ENCODE peak calls at places on chromosome 17, in seven cellular contexts. W is transverse colon, K is GM12878, Y is spleen, J is prostate gland, D is esophagus muscularis mucosa, T is breast epithelium. B is an unnamed sample.

GRCh38 chr17:42389135-42389417 is 834 bp upstream of the STAT3 start:
- DNase-seq in J (no peak), D (no peak), T (no peak), Y (no peak), K (no peak), W (no peak), B (no peak)

GRCh38 chr17:14006249-14006942 is 62.9 kb upstream of the COX10 start:
- DNase-seq in J (no peak), T (no peak), W (no peak), D (no peak), Y (no peak), K (no peak), B (no peak)

GRCh38 chr17:7045492-7046126 is 1.7 kb upstream of the SLC16A11 start:
- DNase-seq in J (peak; percentile 55), W (peak; percentile 63), K (peak; percentile 53), D (no peak), T (no peak), Y (no peak), B (no peak)

GRCh38 chr17:18197535-18198194 is 14.0 kb downstream of the ALKBH5 start:
- DNase-seq in W (no peak), Y (no peak), D (no peak), T (no peak), K (no peak), J (no peak), B (no peak)

GRCh38 chr17:83073389-83074063 is 5.9 kb upstream of the METRNL start:
- DNase-seq in Y (no peak), W (peak; percentile 87), K (no peak), T (no peak), D (no peak), J (no peak), B (no peak)

GRCh38 chr17:39027037-39027436 is 59.8 kb upstream of the FBXO47 start:
- DNase-seq in D (no peak), W (peak; percentile 75), T (peak; percentile 74), J (peak; percentile 36), K (no peak), Y (no peak), B (peak; percentile 44)

GRCh38 chr17:6084226-6085161 is 14.3 kb downstream of the WSCD1 start:
- DNase-seq in J (no peak), T (no peak), Y (no peak), D (no peak), K (no peak), W (no peak), B (no peak)

GRCh38 chr17:59298512-59298911 is 32.9 kb upstream of the YPEL2 start:
- DNase-seq in J (no peak), K (no peak), Y (no peak), D (no peak), T (no peak), W (no peak), B (no peak)

GRCh38 chr17:9195961-9196668 is 174.8 kb downstream of the NTN1 start:
- DNase-seq in Y (peak; percentile 35), K (no peak), T (peak; percentile 81), D (no peak), W (peak; percentile 57), J (peak; percentile 72), B (no peak)

GRCh38 chr17:2704031-2704889 is 7.3 kb downstream of the CLUH start:
- DNase-seq in T (peak; percentile 50), W (no peak), K (no peak), Y (peak; percentile 67), D (no peak), J (no peak), B (peak; percentile 20)

GRCh38 chr17:74637912-74638311 is 14.4 kb upstream of the CD300E start:
- DNase-seq in W (no peak), Y (no peak), T (no peak), J (no peak), K (no peak), D (no peak), B (no peak)

GRCh38 chr17:27349540-27350021 is 55.7 kb downstream of the WSB1 start:
- DNase-seq in J (no peak), W (no peak), D (no peak), K (no peak), T (no peak), Y (peak; percentile 81), B (no peak)

DNA sequence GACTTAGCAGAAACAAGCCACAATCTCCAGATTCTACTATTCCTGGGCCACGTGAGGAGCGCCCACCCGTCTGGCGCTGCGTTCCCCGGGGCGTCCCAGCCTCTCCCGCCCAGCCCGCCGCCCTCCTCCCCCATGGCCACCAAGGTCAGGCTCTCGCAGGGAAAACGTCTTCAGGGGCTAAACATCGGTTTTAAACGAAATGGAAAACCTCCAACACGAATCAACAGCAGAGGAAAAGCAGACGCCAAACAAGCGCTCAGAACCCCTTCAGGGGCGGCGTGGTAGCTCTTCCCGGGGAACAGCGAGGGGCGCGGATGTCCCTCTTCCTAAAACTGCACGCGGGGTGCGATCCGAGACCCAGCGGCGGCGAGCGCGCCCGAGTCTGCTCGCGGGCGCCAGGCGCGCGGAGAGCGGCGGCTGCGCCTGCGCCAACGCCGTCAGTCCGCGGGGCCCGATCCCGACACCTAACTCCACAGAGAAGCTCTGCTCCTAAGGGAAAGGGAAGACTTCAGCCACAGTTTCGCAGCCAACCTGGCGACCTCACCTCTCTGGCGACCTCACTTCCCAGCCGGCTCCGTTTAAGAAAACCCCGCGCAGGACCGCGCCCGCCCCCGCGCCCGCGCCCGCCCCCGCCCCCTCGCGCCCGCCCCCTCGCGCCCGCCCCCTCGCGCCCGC is 499 bp upstream of the COG1 start:
- DNase-seq in K (no peak), W (peak; percentile 66), J (peak; percentile 43), T (peak; percentile 60), D (no peak), Y (peak; percentile 94), B (peak; percentile 71)
- TF ChIP-seq POLR2A in K (peak; percentile 83), W (no peak), J (peak; percentile 17), T (no peak), D (no peak), Y (no peak), B (peak; percentile 63)

GRCh38 chr17:45431531-45432404 is 902 bp downstream of the ARHGAP27 start:
- DNase-seq in Y (peak; percentile 96), J (peak; percentile 91), K (no peak), T (peak; percentile 84), D (no peak), W (peak; percentile 96), B (peak; percentile 95)
- TF ChIP-seq POLR2AphosphoS5 in Y (peak; percentile 74), J (peak; percentile 60), K (peak; percentile 28), T (peak; percentile 43), D (no peak), W (peak; percentile 90), B (no peak)

GRCh38 chr17:50865060-50865867 is 890 bp downstream of the TOB1 start:
- DNase-seq in T (no peak), Y (peak; percentile 92), K (no peak), W (peak; percentile 53), D (peak; percentile 92), J (peak; percentile 60), B (no peak)
- TF ChIP-seq POLR2A in T (no peak), Y (no peak), K (no peak), W (peak; percentile 58), D (peak; percentile 45), J (peak; percentile 61), B (no peak)

GRCh38 chr17:77602062-77602746 is 356.3 kb upstream of the TNRC6C start:
- DNase-seq in T (no peak), K (no peak), Y (peak; percentile 40), J (peak; percentile 85), W (peak; percentile 46), D (no peak), B (no peak)
- TF ChIP-seq POLR2AphosphoS5 in T (peak; percentile 11), K (no peak), Y (no peak), J (peak; percentile 79), W (peak; percentile 59), D (peak; percentile 87), B (no peak)

DNA sequence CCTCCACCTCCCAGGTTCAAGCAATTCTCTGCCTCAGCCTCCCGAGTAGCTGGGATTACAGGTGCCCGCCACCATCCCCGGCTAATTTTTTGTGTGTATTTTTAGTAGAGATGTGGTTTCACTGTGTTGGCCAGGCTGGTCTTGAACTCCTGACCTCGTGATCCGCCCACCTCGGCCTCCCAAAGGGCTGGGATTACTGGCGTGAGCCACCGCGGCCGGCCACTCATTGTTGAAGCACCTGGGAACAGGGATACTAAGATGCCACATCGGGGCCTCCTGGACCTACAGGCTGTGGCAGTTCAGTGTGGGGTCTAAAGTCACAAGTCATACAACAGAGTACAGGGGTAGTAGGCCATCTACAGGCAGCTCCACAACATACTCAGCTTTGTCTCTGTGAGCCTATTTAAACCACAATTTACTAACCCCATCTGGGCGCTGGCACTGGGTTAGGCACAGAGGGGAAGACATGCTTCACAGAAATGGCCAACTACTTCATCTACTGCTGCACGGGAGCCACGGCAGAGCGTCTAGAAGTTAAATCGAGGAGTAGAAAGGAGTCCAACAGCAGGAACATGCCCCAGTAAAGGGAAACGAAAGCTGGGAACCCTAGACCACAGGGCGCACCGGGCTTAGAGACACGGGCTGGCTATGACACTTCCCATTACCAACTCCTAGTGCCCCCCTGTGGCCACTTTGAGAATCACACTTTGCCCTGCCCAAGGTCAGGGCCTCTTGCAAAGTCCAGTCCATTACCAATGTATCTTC is 4.3 kb downstream of the VAMP2 start:
- DNase-seq in J (peak; percentile 90), D (peak; percentile 99), W (peak; percentile 97), T (peak; percentile 93), Y (peak; percentile 95), K (no peak), B (peak; percentile 70)
- TF ChIP-seq POLR2A in J (no peak), D (no peak), W (peak; percentile 35), T (no peak), Y (no peak), K (no peak), B (no peak)

GRCh38 chr17:10628756-10629155 is 28.4 kb downstream of the MYH3 start:
- DNase-seq in K (no peak), T (no peak), W (no peak), J (no peak), D (no peak), Y (no peak), B (no peak)
- TF ChIP-seq POLR2AphosphoS5 in K (no peak), T (no peak), W (no peak), J (no peak), D (no peak), Y (no peak), B (no peak)